ENCODE peak calls at places on chromosomes 12 and 14, in nine cellular contexts. H is fibroblast of lung, U is K562, Q is A549, V is uterus, S is A673, R is stomach, D is AG04450, M is MM.1S. P is an unnamed sample.
A peak's percentile ranks its signal among the peaks of the same experiment; 100 is the strongest.

GRCh38 chr12:114668151-114668891 is 15.7 kb downstream of the TBX3 start:
- DNase-seq in H (peak; percentile 79), U (peak; percentile 70), Q (peak; percentile 94), V (peak; percentile 85), S (peak; percentile 62), R (peak; percentile 82), D (no peak), M (peak; percentile 47), P (no peak)

GRCh38 chr12:112936927-112937326 is 1.3 kb upstream of the OAS3 start:
- DNase-seq in H (no peak), U (no peak), Q (no peak), V (no peak), S (no peak), R (no peak), D (no peak), M (no peak), P (no peak)

GRCh38 chr14:94005324-94005723 is 8.2 kb downstream of the CCDC197 start:
- DNase-seq in H (no peak), U (peak; percentile 28), Q (no peak), V (no peak), S (no peak), R (no peak), D (no peak), M (no peak), P (no peak)

GRCh38 chr14:75044760-75045159 is 6.5 kb downstream of the MLH3 start:
- DNase-seq in H (no peak), U (peak; percentile 18), Q (no peak), V (no peak), S (no peak), R (no peak), D (no peak), M (no peak), P (no peak)

GRCh38 chr12:126668961-126669360 is 1598.0 kb upstream of the TMEM132C start:
- DNase-seq in H (peak; percentile 90), U (no peak), Q (no peak), V (no peak), S (no peak), R (no peak), D (no peak), M (no peak), P (no peak)

GRCh38 chr14:21083565-21084325 is 13.6 kb downstream of the ARHGEF40 start:
- DNase-seq in H (no peak), U (no peak), Q (no peak), V (no peak), S (no peak), R (no peak), D (no peak), M (no peak), P (no peak)

GRCh38 chr12:724194-724855 is 28.1 kb upstream of the WNK1 start:
- DNase-seq in H (no peak), U (no peak), Q (no peak), V (no peak), S (peak; percentile 27), R (no peak), D (no peak), M (no peak), P (peak; percentile 7)

GRCh38 chr14:59632381-59632780 is 55.8 kb upstream of the CCDC175 start:
- DNase-seq in H (peak; percentile 7), U (peak; percentile 31), Q (peak; percentile 25), V (no peak), S (peak; percentile 58), R (peak; percentile 34), D (no peak), M (no peak), P (no peak)

GRCh38 chr12:123840765-123841425 is 78.8 kb downstream of the DNAH10 start:
- DNase-seq in H (no peak), U (no peak), Q (no peak), V (no peak), S (no peak), R (no peak), D (no peak), M (no peak), P (no peak)

GRCh38 chr12:21559855-21560569 is 33.9 kb downstream of the SPX start:
- DNase-seq in H (peak; percentile 48), U (no peak), Q (peak; percentile 19), V (no peak), S (no peak), R (no peak), D (no peak), M (no peak), P (no peak)

GRCh38 chr14:85350667-85351066 is 179.3 kb upstream of the FLRT2 start:
- DNase-seq in H (no peak), U (no peak), Q (no peak), V (no peak), S (no peak), R (no peak), D (no peak), M (no peak), P (no peak)
- H3K9me3 ChIP-seq in H (no peaks in the 10 kb centered on the region), U (no peaks in the 10 kb centered on the region), Q (no peaks in the 10 kb centered on the region), V (no peaks in the 10 kb centered on the region), S (no peaks in the 10 kb centered on the region), R (no peaks in the 10 kb centered on the region), D (no peaks in the 10 kb centered on the region), M (no peaks in the 10 kb centered on the region), P (no peaks in the 10 kb centered on the region)

GRCh38 chr14:105914738-105915385 is 388.5 kb downstream of the TMEM121 start:
- DNase-seq in H (no peak), U (no peak), Q (no peak), V (no peak), S (no peak), R (no peak), D (no peak), M (no peak), P (no peak)

GRCh38 chr14:105912641-105913180 is 386.3 kb downstream of the TMEM121 start:
- DNase-seq in H (no peak), U (no peak), Q (no peak), V (no peak), S (no peak), R (no peak), D (no peak), M (no peak), P (no peak)

GRCh38 chr14:105913221-105913620 is 386.8 kb downstream of the TMEM121 start:
- DNase-seq in H (no peak), U (no peak), Q (no peak), V (no peak), S (no peak), R (no peak), D (no peak), M (no peak), P (no peak)

GRCh38 chr14:105911006-105911847 is 384.8 kb downstream of the TMEM121 start:
- DNase-seq in H (no peak), U (no peak), Q (no peak), V (no peak), S (no peak), R (no peak), D (no peak), M (no peak), P (no peak)

DNA sequence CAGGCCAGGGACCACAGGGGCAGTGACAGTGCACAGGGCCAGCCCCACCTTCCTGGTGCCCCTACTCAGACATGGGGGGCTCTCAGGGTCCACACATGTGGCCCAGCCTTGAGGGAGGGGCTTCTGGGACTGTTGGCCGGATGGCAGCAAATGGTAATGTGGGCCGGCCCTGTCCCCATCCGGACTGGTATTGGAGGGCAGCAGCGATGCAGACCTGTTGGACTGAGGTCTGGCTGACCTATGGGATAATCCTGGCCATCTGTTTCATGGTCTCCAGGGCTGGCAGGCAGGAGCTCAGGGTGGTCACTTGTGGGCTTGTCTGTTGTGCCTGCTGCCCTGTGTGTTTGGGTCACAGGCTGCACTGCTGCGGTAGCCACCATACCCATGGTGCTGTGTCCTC is 387.5 kb downstream of the TMEM121 start:
- DNase-seq in H (no peak), U (no peak), Q (no peak), V (no peak), S (no peak), R (no peak), D (no peak), M (no peak), P (no peak)
- H3K9me3 ChIP-seq in H (no peaks in the 10 kb centered on the region), U (no peaks in the 10 kb centered on the region), Q (no peaks in the 10 kb centered on the region), V (no peaks in the 10 kb centered on the region), S (no peaks in the 10 kb centered on the region), R (peaks cover 5% of the 10 kb centered on the region), D (peaks cover 91% of the 10 kb centered on the region), M (no peaks in the 10 kb centered on the region), P (no peaks in the 10 kb centered on the region)

GRCh38 chr14:39566795-39567194 is 134.6 kb upstream of the FBXO33 start:
- DNase-seq in H (no peak), U (no peak), Q (no peak), V (no peak), S (no peak), R (no peak), D (no peak), M (no peak), P (no peak)

GRCh38 chr14:39568809-39569538 is 136.7 kb upstream of the FBXO33 start:
- DNase-seq in H (no peak), U (no peak), Q (no peak), V (no peak), S (no peak), R (no peak), D (no peak), M (no peak), P (no peak)

GRCh38 chr14:39558525-39558924 is 126.3 kb upstream of the FBXO33 start:
- DNase-seq in H (no peak), U (no peak), Q (no peak), V (no peak), S (no peak), R (no peak), D (no peak), M (no peak), P (no peak)

GRCh38 chr14:39562175-39562574 is 129.9 kb upstream of the FBXO33 start:
- DNase-seq in H (no peak), U (no peak), Q (no peak), V (no peak), S (no peak), R (no peak), D (no peak), M (no peak), P (no peak)

GRCh38 chr14:39563361-39563760 is 131.1 kb upstream of the FBXO33 start:
- DNase-seq in H (no peak), U (no peak), Q (no peak), V (no peak), S (no peak), R (no peak), D (no peak), M (no peak), P (no peak)
- H3K9me3 ChIP-seq in H (no peaks in the 10 kb centered on the region), U (no peaks in the 10 kb centered on the region), Q (peaks cover 2% of the 10 kb centered on the region), V (no peaks in the 10 kb centered on the region), S (peaks cover 14% of the 10 kb centered on the region), R (peaks cover 5% of the 10 kb centered on the region), D (peaks cover 16% of the 10 kb centered on the region), M (no peaks in the 10 kb centered on the region), P (peaks cover 2% of the 10 kb centered on the region)

DNA sequence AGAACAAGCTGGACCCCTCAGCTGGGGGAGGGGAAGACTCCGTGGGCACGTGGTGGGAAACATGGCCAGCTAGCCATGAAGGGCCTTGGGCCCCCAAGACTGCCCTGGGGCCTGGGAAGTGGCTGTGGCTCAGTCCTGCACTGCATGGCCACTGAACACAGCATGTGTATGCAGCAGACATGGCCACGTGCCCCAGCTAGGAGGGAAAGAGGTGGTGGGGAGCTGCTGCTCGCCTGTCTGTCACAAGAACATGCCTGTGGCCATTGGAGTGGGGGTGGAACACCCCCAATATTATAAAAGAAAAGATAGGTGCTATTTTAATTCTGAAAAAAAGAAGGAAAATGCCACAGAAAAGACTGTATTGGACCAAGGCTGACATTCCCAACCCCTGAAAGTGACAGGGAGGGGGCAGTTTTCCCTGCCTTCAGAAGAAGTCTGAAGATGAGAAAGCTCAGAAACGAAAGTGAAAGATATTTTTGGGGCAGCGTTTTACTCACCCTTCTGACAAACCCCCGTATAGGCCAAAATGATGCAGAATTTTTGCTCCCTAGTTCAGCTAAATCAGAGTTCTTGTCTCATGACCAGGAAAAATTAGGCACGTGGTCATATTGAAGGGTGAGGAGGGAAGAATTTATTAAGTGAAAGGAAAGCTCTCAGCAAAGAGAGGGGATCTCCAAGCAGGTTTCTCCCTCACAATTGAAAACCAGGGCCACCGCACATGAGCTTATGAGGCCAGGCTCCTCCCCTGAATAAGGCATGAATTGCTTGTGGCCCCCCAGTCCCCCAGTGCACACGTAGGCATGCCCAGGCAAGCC is 35.2 kb upstream of the PCNX1 start:
- DNase-seq in H (no peak), U (no peak), Q (no peak), V (no peak), S (no peak), R (no peak), D (no peak), M (peak; percentile 45), P (no peak)
- H3K9me3 ChIP-seq in H (no peaks in the 10 kb centered on the region), U (no peaks in the 10 kb centered on the region), Q (no peaks in the 10 kb centered on the region), V (no peaks in the 10 kb centered on the region), S (peaks cover 18% of the 10 kb centered on the region), R (peaks cover 14% of the 10 kb centered on the region), D (peaks cover 11% of the 10 kb centered on the region), M (no peaks in the 10 kb centered on the region), P (no peaks in the 10 kb centered on the region)